ENCODE peak calls at places on chromosome 22, in four cellular contexts. One of them, this sample, is unnamed.

GRCh38 chr22:43423046-43423445 is 11.2 kb downstream of the MPPED1 start:
- DNase-seq in adipocyte: no peak
- DNase-seq in dorsolateral prefrontal cortex: no peak
- DNase-seq in HTR-8/SVneo: no peak
- DNase-seq in this sample: no peak

GRCh38 chr22:29443452-29443851 is 5.1 kb downstream of the RFPL1 start:
- DNase-seq in adipocyte: peak; percentile 13
- DNase-seq in dorsolateral prefrontal cortex: no peak
- DNase-seq in HTR-8/SVneo: no peak
- DNase-seq in this sample: no peak

GRCh38 chr22:32354360-32355351 is 3.0 kb upstream of the RFPL3 start:
- DNase-seq in adipocyte: no peak
- DNase-seq in dorsolateral prefrontal cortex: no peak
- DNase-seq in HTR-8/SVneo: peak; percentile 6
- DNase-seq in this sample: no peak

GRCh38 chr22:31089101-31090100 is 8.3 kb downstream of the SMTN start:
- DNase-seq in dorsolateral prefrontal cortex: peak; percentile 42
- DNase-seq in adipocyte: peak; percentile 67
- DNase-seq in HTR-8/SVneo: peak; percentile 45
- DNase-seq in this sample: no peak

GRCh38 chr22:37563153-37564081 is 3.1 kb downstream of the CDC42EP1 start:
- DNase-seq in adipocyte: peak; percentile 96
- DNase-seq in dorsolateral prefrontal cortex: peak; percentile 92
- DNase-seq in HTR-8/SVneo: peak; percentile 56
- DNase-seq in this sample: peak; percentile 68

GRCh38 chr22:36761553-36762240 is 14.2 kb downstream of the IFT27 start:
- DNase-seq in adipocyte: no peak
- DNase-seq in dorsolateral prefrontal cortex: no peak
- DNase-seq in HTR-8/SVneo: no peak
- DNase-seq in this sample: no peak

GRCh38 chr22:34334893-34335292 is 414.6 kb upstream of the LARGE1 start:
- DNase-seq in dorsolateral prefrontal cortex: no peak
- DNase-seq in adipocyte: no peak
- DNase-seq in HTR-8/SVneo: no peak
- DNase-seq in this sample: no peak

GRCh38 chr22:43792905-43793304 is 19.2 kb downstream of the EFCAB6 start:
- DNase-seq in HTR-8/SVneo: no peak
- DNase-seq in dorsolateral prefrontal cortex: no peak
- DNase-seq in adipocyte: no peak
- DNase-seq in this sample: no peak

GRCh38 chr22:45844949-45845613 is 131.9 kb downstream of the WNT7B start:
- DNase-seq in adipocyte: no peak
- DNase-seq in dorsolateral prefrontal cortex: no peak
- DNase-seq in HTR-8/SVneo: no peak
- DNase-seq in this sample: no peak

GRCh38 chr22:37112084-37112728 is 2.7 kb upstream of the TMPRSS6 start:
- DNase-seq in adipocyte: no peak
- DNase-seq in HTR-8/SVneo: no peak
- DNase-seq in dorsolateral prefrontal cortex: no peak
- DNase-seq in this sample: no peak

GRCh38 chr22:27029584-27030130 is 372.3 kb downstream of the MIAT start:
- DNase-seq in adipocyte: no peak
- DNase-seq in dorsolateral prefrontal cortex: no peak
- DNase-seq in HTR-8/SVneo: no peak
- DNase-seq in this sample: no peak

GRCh38 chr22:47290706-47291430 is 528.4 kb downstream of the TBC1D22A start:
- DNase-seq in HTR-8/SVneo: no peak
- DNase-seq in dorsolateral prefrontal cortex: no peak
- DNase-seq in adipocyte: no peak
- DNase-seq in this sample: no peak

GRCh38 chr22:37397246-37397645 is 30.0 kb downstream of the ELFN2 start:
- DNase-seq in HTR-8/SVneo: no peak
- DNase-seq in dorsolateral prefrontal cortex: no peak
- DNase-seq in adipocyte: no peak
- DNase-seq in this sample: no peak

GRCh38 chr22:20981787-20982562 is at the start of gene LZTR1:
- DNase-seq in adipocyte: peak; percentile 95
- DNase-seq in HTR-8/SVneo: peak; percentile 67
- DNase-seq in dorsolateral prefrontal cortex: peak; percentile 79
- DNase-seq in this sample: peak; percentile 66

GRCh38 chr22:29071261-29072045 is 1.4 kb upstream of the KREMEN1 start:
- DNase-seq in dorsolateral prefrontal cortex: no peak
- DNase-seq in adipocyte: peak; percentile 49
- DNase-seq in HTR-8/SVneo: no peak
- DNase-seq in this sample: no peak

GRCh38 chr22:44783581-44783980 is 31.2 kb downstream of the ARHGAP8 start:
- DNase-seq in HTR-8/SVneo: no peak
- DNase-seq in adipocyte: no peak
- DNase-seq in dorsolateral prefrontal cortex: no peak
- DNase-seq in this sample: no peak

GRCh38 chr22:49962751-49963646 is 2.4 kb downstream of the PIM3 start:
- DNase-seq in dorsolateral prefrontal cortex: no peak
- DNase-seq in adipocyte: no peak
- DNase-seq in HTR-8/SVneo: no peak
- DNase-seq in this sample: no peak

GRCh38 chr22:39617342-39617741 is 46.8 kb downstream of the CACNA1I start:
- DNase-seq in adipocyte: no peak
- DNase-seq in dorsolateral prefrontal cortex: peak; percentile 78
- DNase-seq in HTR-8/SVneo: no peak
- DNase-seq in this sample: no peak

GRCh38 chr22:42805016-42805997 is 51.8 kb downstream of the ARFGAP3 start:
- DNase-seq in dorsolateral prefrontal cortex: peak; percentile 29
- DNase-seq in HTR-8/SVneo: no peak
- DNase-seq in adipocyte: no peak
- DNase-seq in this sample: no peak

GRCh38 chr22:26054846-26055245 is 114.4 kb upstream of the SEZ6L start:
- DNase-seq in HTR-8/SVneo: no peak
- DNase-seq in adipocyte: no peak
- DNase-seq in dorsolateral prefrontal cortex: no peak
- DNase-seq in this sample: no peak

GRCh38 chr22:27314276-27314807 is 487.2 kb downstream of the MN1 start:
- DNase-seq in dorsolateral prefrontal cortex: no peak
- DNase-seq in adipocyte: no peak
- DNase-seq in HTR-8/SVneo: no peak
- DNase-seq in this sample: no peak

GRCh38 chr22:48715511-48715910 is 1112.2 kb downstream of the BRD1 start:
- DNase-seq in HTR-8/SVneo: no peak
- DNase-seq in dorsolateral prefrontal cortex: no peak
- DNase-seq in adipocyte: no peak
- DNase-seq in this sample: no peak

GRCh38 chr22:46193898-46194310 is 43.6 kb downstream of the PPARA start:
- DNase-seq in dorsolateral prefrontal cortex: no peak
- DNase-seq in adipocyte: peak; percentile 56
- DNase-seq in HTR-8/SVneo: no peak
- DNase-seq in this sample: no peak

GRCh38 chr22:17257091-17257490 is 37.9 kb upstream of the ADA2 start:
- DNase-seq in adipocyte: no peak
- DNase-seq in dorsolateral prefrontal cortex: no peak
- DNase-seq in HTR-8/SVneo: no peak
- DNase-seq in this sample: no peak

GRCh38 chr22:44577391-44578114 is 79.5 kb upstream of the RTL6 start:
- DNase-seq in adipocyte: no peak
- DNase-seq in dorsolateral prefrontal cortex: no peak
- DNase-seq in HTR-8/SVneo: no peak
- DNase-seq in this sample: no peak

GRCh38 chr22:46033256-46034200 is 56.6 kb upstream of the WNT7B start:
- DNase-seq in adipocyte: no peak
- DNase-seq in dorsolateral prefrontal cortex: no peak
- DNase-seq in HTR-8/SVneo: no peak
- DNase-seq in this sample: no peak

GRCh38 chr22:17596226-17596625 is 32.3 kb downstream of the ATP6V1E1 start:
- DNase-seq in HTR-8/SVneo: no peak
- DNase-seq in adipocyte: no peak
- DNase-seq in dorsolateral prefrontal cortex: no peak
- DNase-seq in this sample: no peak

GRCh38 chr22:45298934-45299505 is 10.7 kb upstream of the FAM118A start:
- DNase-seq in dorsolateral prefrontal cortex: no peak
- DNase-seq in adipocyte: no peak
- DNase-seq in HTR-8/SVneo: no peak
- DNase-seq in this sample: no peak

GRCh38 chr22:23789638-23790037 is 2.9 kb downstream of the SMARCB1 start:
- DNase-seq in HTR-8/SVneo: no peak
- DNase-seq in dorsolateral prefrontal cortex: peak; percentile 41
- DNase-seq in adipocyte: no peak
- DNase-seq in this sample: no peak

GRCh38 chr22:22935546-22936157 is 48.0 kb downstream of the IGLL5 start:
- DNase-seq in adipocyte: no peak
- DNase-seq in dorsolateral prefrontal cortex: no peak
- DNase-seq in HTR-8/SVneo: no peak
- DNase-seq in this sample: no peak

GRCh38 chr22:36103891-36104290 is 56.7 kb downstream of the APOL3 start:
- DNase-seq in adipocyte: no peak
- DNase-seq in HTR-8/SVneo: no peak
- DNase-seq in dorsolateral prefrontal cortex: no peak
- DNase-seq in this sample: no peak

GRCh38 chr22:29216873-29217666 is 11.4 kb downstream of the EMID1 start:
- DNase-seq in dorsolateral prefrontal cortex: peak; percentile 58
- DNase-seq in HTR-8/SVneo: no peak
- DNase-seq in adipocyte: peak; percentile 90
- DNase-seq in this sample: no peak

GRCh38 chr22:38398609-38399401 is 56.2 kb downstream of the KCNJ4 start:
- DNase-seq in HTR-8/SVneo: peak; percentile 43
- DNase-seq in adipocyte: peak; percentile 93
- DNase-seq in dorsolateral prefrontal cortex: peak; percentile 80
- DNase-seq in this sample: peak; percentile 83

GRCh38 chr22:27480487-27480886 is 321.1 kb downstream of the MN1 start:
- DNase-seq in HTR-8/SVneo: no peak
- DNase-seq in dorsolateral prefrontal cortex: peak; percentile 39
- DNase-seq in adipocyte: no peak
- DNase-seq in this sample: no peak

GRCh38 chr22:30406400-30406799 is 9.6 kb downstream of the SEC14L2 start:
- DNase-seq in HTR-8/SVneo: no peak
- DNase-seq in adipocyte: no peak
- DNase-seq in dorsolateral prefrontal cortex: no peak
- DNase-seq in this sample: no peak